ENCODE peak calls at places on chromosomes 4 and X, in four cellular contexts. P is esophagus muscularis mucosa, J is upper lobe of right lung, O is OCI-LY7. B is an unnamed sample.

GRCh38 chr4:42282081-42282901 is 115.0 kb upstream of the SHISA3 start:
- DNase-seq in P (no peak), J (no peak), O (peak; percentile 82), B (peak; percentile 55)

GRCh38 chrX:39196192-39197102 is 395.2 kb downstream of the MID1IP1 start:
- DNase-seq in P (no peak), J (no peak), O (peak; percentile 11), B (peak; percentile 71)

GRCh38 chr4:102608190-102608589 is 107.0 kb downstream of the NFKB1 start:
- DNase-seq in P (no peak), J (no peak), O (no peak), B (peak; percentile 77)

GRCh38 chrX:19616959-19617358 is 101.7 kb upstream of the MAP3K15 start:
- DNase-seq in P (no peak), J (no peak), O (no peak), B (no peak)

GRCh38 chr4:168737441-168738176 is 240.8 kb downstream of the PALLD start:
- DNase-seq in P (no peak), J (no peak), O (no peak), B (no peak)

GRCh38 chr4:38728651-38729141 is 54.1 kb downstream of the TLR10 start:
- DNase-seq in P (no peak), J (peak; percentile 75), O (no peak), B (peak; percentile 25)

GRCh38 chr4:182194115-182194834 is 48.9 kb upstream of the TENM3 start:
- DNase-seq in P (no peak), J (no peak), O (no peak), B (no peak)

GRCh38 chr4:4994312-4995097 is 24.8 kb downstream of the CYTL1 start:
- DNase-seq in P (peak; percentile 64), J (no peak), O (no peak), B (no peak)

GRCh38 chr4:138655970-138656369 is 359.6 kb upstream of the NOCT start:
- DNase-seq in P (no peak), J (no peak), O (no peak), B (no peak)

GRCh38 chr4:186934841-186935443 is 211.3 kb upstream of the FAT1 start:
- DNase-seq in P (no peak), J (no peak), O (no peak), B (peak; percentile 81)

GRCh38 chr4:137664055-137664405 is 131.7 kb upstream of the PCDH18 start:
- DNase-seq in P (no peak), J (no peak), O (no peak), B (peak; percentile 26)

GRCh38 chr4:89382439-89382838 is 74.8 kb upstream of the GPRIN3 start:
- DNase-seq in P (no peak), J (no peak), O (no peak), B (no peak)

GRCh38 chr4:7193040-7193958 is 961 bp downstream of the SORCS2 start:
- DNase-seq in P (no peak), J (peak; percentile 71), O (no peak), B (no peak)

GRCh38 chrX:152137771-152138387 is 498 bp downstream of the MAGEA10 start:
- DNase-seq in P (no peak), J (no peak), O (no peak), B (no peak)

GRCh38 chr4:99536148-99536728 is 25.4 kb downstream of the C4orf17 start:
- DNase-seq in P (no peak), J (no peak), O (no peak), B (no peak)

GRCh38 chr4:8365951-8366350 is 74.6 kb downstream of the ACOX3 start:
- DNase-seq in P (no peak), J (peak; percentile 54), O (no peak), B (no peak)

GRCh38 chrX:101708180-101708579 is 48.5 kb upstream of the ARMCX2 start:
- DNase-seq in P (no peak), J (no peak), O (no peak), B (no peak)

GRCh38 chrX:40094041-40094899 is 3.5 kb downstream of the BCOR start:
- DNase-seq in P (no peak), J (peak; percentile 69), O (no peak), B (no peak)

GRCh38 chrX:153818571-153819397 is 11.6 kb downstream of the PDZD4 start:
- DNase-seq in P (no peak), J (no peak), O (no peak), B (no peak)

GRCh38 chrX:73877687-73878086 is 314.7 kb downstream of the CHIC1 start:
- DNase-seq in P (no peak), J (no peak), O (no peak), B (no peak)

GRCh38 chr4:108536577-108536976 is 83.8 kb upstream of the RPL34 start:
- DNase-seq in P (no peak), J (no peak), O (no peak), B (peak; percentile 82)

GRCh38 chr4:45442466-45442865 is 681.4 kb downstream of the GABRG1 start:
- DNase-seq in P (no peak), J (no peak), O (no peak), B (no peak)

GRCh38 chrX:31832263-31832662 is 760.4 kb upstream of the FTHL17 start:
- DNase-seq in P (no peak), J (no peak), O (no peak), B (peak; percentile 65)

GRCh38 chrX:47206316-47206715 is 12.2 kb upstream of the CDK16 start:
- DNase-seq in P (no peak), J (no peak), O (no peak), B (no peak)

GRCh38 chr4:61079427-61079826 is 120.7 kb upstream of the ADGRL3 start:
- DNase-seq in P (no peak), J (no peak), O (no peak), B (peak; percentile 5)

GRCh38 chr4:139245590-139245989 is 34.4 kb downstream of the MGARP start:
- DNase-seq in P (no peak), J (no peak), O (no peak), B (peak; percentile 15)

GRCh38 chrX:144683247-144683646 is 564.1 kb upstream of the SPANXN1 start:
- DNase-seq in P (no peak), J (no peak), O (no peak), B (no peak)

GRCh38 chr4:56909083-56909981 is 1.6 kb downstream of the REST start:
- DNase-seq in P (no peak), J (no peak), O (peak; percentile 83), B (peak; percentile 46)

GRCh38 chr4:80215449-80216052 is 18.2 kb downstream of the PRDM8 start:
- DNase-seq in P (no peak), J (no peak), O (peak; percentile 40), B (peak; percentile 60)

GRCh38 chrX:104113237-104113965 is 1.1 kb downstream of the ZCCHC18 start:
- DNase-seq in P (no peak), J (peak; percentile 64), O (peak; percentile 70), B (peak; percentile 38)

GRCh38 chrX:12977761-12978204 is 2.9 kb downstream of the TMSB4X start:
- DNase-seq in P (no peak), J (no peak), O (no peak), B (peak; percentile 64)

GRCh38 chr4:153467897-153468262 is 1.7 kb downstream of the TMEM131L start:
- DNase-seq in P (no peak), J (no peak), O (peak; percentile 66), B (no peak)

GRCh38 chr4:170027181-170027829 is 1.1 kb upstream of the MFAP3L start:
- DNase-seq in P (peak; percentile 97), J (peak; percentile 96), O (peak; percentile 62), B (peak; percentile 77)

DNA sequence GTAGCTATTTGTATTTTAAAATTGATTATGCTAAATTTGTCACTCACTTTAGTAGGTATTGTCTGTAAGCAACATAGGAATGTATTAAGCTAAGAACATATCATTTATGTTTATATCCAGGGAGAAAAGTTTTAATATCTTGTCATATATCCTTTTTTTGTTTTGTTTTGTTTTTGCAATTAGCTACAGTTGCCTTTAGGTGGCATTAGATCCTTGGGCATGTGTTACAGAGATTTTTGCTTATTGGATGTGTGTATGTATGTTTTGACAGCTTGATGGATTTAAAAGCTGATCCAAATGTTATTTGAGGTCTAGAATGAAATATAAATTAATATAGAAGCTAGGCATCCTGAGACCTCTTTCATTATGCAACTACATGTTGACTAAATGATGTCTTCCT is 36.1 kb upstream of the OTUD4 start:
- DNase-seq in P (no peak), J (no peak), O (peak; percentile 64), B (peak; percentile 38)
- TF ChIP-seq CTCF in P (peak; percentile 31), J (peak; percentile 59), O (peak; percentile 96), B (peak; percentile 31)

GRCh38 chrX:130896026-130896425 is 7.0 kb downstream of the ENOX2 start:
- DNase-seq in P (no peak), J (no peak), O (no peak), B (no peak)
- H3K36me3 ChIP-seq in P (no peaks in the 10 kb centered on the region), J (no peaks in the 10 kb centered on the region), O (no peaks in the 10 kb centered on the region), B (no peaks in the 10 kb centered on the region)

DNA sequence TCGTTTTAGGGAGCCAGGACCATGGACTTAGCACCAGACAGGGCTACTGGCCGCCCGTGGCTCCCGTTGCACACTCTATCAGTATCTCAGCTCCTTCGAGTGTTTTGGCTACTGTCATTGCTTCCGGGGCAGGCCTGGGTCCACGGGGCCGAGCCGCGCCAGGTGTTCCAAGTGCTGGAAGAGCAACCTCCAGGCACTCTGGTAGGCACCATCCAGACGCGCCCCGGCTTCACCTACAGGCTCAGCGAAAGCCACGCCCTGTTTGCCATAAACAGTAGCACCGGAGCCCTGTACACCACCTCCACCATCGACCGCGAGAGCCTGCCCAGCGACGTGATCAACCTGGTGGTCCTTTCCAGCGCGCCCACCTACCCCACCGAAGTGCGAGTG is 1.6 kb downstream of the FAT4 start:
- DNase-seq in P (no peak), J (peak; percentile 74), O (no peak), B (peak; percentile 56)
- H3K4me3 ChIP-seq in P (peak overlapping the region; percentile 62), J (peak overlapping the region; percentile 75), O (no peak overlapping the region), B (peak overlapping the region; percentile 88)

GRCh38 chr4:161540265-161540664 is 623.5 kb downstream of the FSTL5 start:
- DNase-seq in P (no peak), J (no peak), O (no peak), B (no peak)
- TF ChIP-seq CTCF in P (no peak), J (no peak), O (no peak), B (no peak)

GRCh38 chr4:36168127-36168898 is 76.0 kb downstream of the ARAP2 start:
- DNase-seq in P (no peak), J (no peak), O (no peak), B (peak; percentile 30)
- H3K36me3 ChIP-seq in P (no peaks in the 10 kb centered on the region), J (peaks cover 19% of the 10 kb centered on the region), O (no peaks in the 10 kb centered on the region), B (peaks cover 4% of the 10 kb centered on the region)

DNA sequence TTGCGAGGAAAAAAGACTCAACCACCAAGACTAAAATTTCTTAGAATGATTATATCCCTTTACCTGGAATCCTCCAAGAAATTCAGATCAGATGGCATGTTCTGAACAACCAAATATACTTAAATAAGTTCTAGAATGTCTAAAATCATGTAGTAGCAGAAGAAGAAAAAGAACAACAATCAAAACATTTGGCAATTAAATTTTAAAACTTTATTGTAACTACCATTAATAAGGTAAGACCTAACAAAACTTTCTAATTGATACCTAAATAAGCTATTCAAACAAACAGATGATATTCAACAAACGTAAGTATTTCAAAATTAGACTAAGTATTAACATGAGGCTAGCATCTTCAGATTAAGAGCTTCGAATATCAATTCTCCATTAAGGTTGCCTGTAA is 4.3 kb downstream of the THOC2 start:
- DNase-seq in P (no peak), J (no peak), O (no peak), B (no peak)
- H3K4me3 ChIP-seq in P (no peak overlapping the region), J (no peak overlapping the region), O (peak overlapping the region; percentile 100), B (no peak overlapping the region)

B was measured in bronchial epithelial cell.